ENCODE peak calls at places on chromosomes 5 and 9, in eight cellular contexts. One of them, this sample, is unnamed.

GRCh38 chr9:128011071-128011817 is 30.5 kb upstream of the EEIG1 start:
- DNase-seq in MM.1S: no peak
- DNase-seq in hepatocyte: no peak
- DNase-seq in H1: no peak
- DNase-seq in mammary epithelial cell: no peak
- DNase-seq in neural progenitor cell: no peak
- DNase-seq in endothelial cell of umbilical vein: peak; percentile 87
- DNase-seq in HCT116: no peak
- DNase-seq in this sample: no peak

GRCh38 chr9:111414406-111414805 is 69.8 kb downstream of the ECPAS start:
- DNase-seq in MM.1S: no peak
- DNase-seq in hepatocyte: no peak
- DNase-seq in H1: no peak
- DNase-seq in mammary epithelial cell: no peak
- DNase-seq in neural progenitor cell: no peak
- DNase-seq in endothelial cell of umbilical vein: no peak
- DNase-seq in HCT116: no peak
- DNase-seq in this sample: no peak

GRCh38 chr5:174837919-174838902 is 113.8 kb downstream of the MSX2 start:
- DNase-seq in MM.1S: no peak
- DNase-seq in hepatocyte: peak; percentile 29
- DNase-seq in H1: no peak
- DNase-seq in mammary epithelial cell: peak; percentile 7
- DNase-seq in neural progenitor cell: peak; percentile 60
- DNase-seq in endothelial cell of umbilical vein: no peak
- DNase-seq in HCT116: peak; percentile 16
- DNase-seq in this sample: no peak

GRCh38 chr9:133726401-133727276 is 11.5 kb downstream of the SARDH start:
- DNase-seq in MM.1S: no peak
- DNase-seq in hepatocyte: peak; percentile 80
- DNase-seq in H1: no peak
- DNase-seq in mammary epithelial cell: peak; percentile 24
- DNase-seq in neural progenitor cell: peak; percentile 75
- DNase-seq in endothelial cell of umbilical vein: peak; percentile 24
- DNase-seq in HCT116: peak; percentile 38
- DNase-seq in this sample: peak; percentile 59

GRCh38 chr5:76441890-76442673 is 39.0 kb downstream of the IQGAP2 start:
- DNase-seq in MM.1S: no peak
- DNase-seq in hepatocyte: no peak
- DNase-seq in H1: no peak
- DNase-seq in mammary epithelial cell: no peak
- DNase-seq in neural progenitor cell: no peak
- DNase-seq in endothelial cell of umbilical vein: no peak
- DNase-seq in HCT116: no peak
- DNase-seq in this sample: no peak

GRCh38 chr5:176373100-176373818 is 8.0 kb downstream of the ARL10 start:
- DNase-seq in MM.1S: no peak
- DNase-seq in hepatocyte: no peak
- DNase-seq in H1: no peak
- DNase-seq in mammary epithelial cell: no peak
- DNase-seq in neural progenitor cell: no peak
- DNase-seq in endothelial cell of umbilical vein: no peak
- DNase-seq in HCT116: no peak
- DNase-seq in this sample: no peak

GRCh38 chr5:127820910-127821553 is 117.8 kb downstream of the CCDC192 start:
- DNase-seq in MM.1S: no peak
- DNase-seq in hepatocyte: peak; percentile 56
- DNase-seq in H1: no peak
- DNase-seq in mammary epithelial cell: peak; percentile 64
- DNase-seq in neural progenitor cell: no peak
- DNase-seq in endothelial cell of umbilical vein: peak; percentile 20
- DNase-seq in HCT116: no peak
- DNase-seq in this sample: no peak

GRCh38 chr5:78638423-78638822 is 10.1 kb downstream of the LHFPL2 start:
- DNase-seq in MM.1S: no peak
- DNase-seq in hepatocyte: peak; percentile 86
- DNase-seq in H1: no peak
- DNase-seq in mammary epithelial cell: peak; percentile 98
- DNase-seq in neural progenitor cell: peak; percentile 45
- DNase-seq in endothelial cell of umbilical vein: peak; percentile 99
- DNase-seq in HCT116: no peak
- DNase-seq in this sample: no peak

GRCh38 chr5:71615809-71616208 is 28.7 kb downstream of the MCCC2 start:
- DNase-seq in MM.1S: no peak
- DNase-seq in hepatocyte: no peak
- DNase-seq in H1: no peak
- DNase-seq in mammary epithelial cell: no peak
- DNase-seq in neural progenitor cell: no peak
- DNase-seq in endothelial cell of umbilical vein: no peak
- DNase-seq in HCT116: no peak
- DNase-seq in this sample: no peak

GRCh38 chr9:86637515-86637914 is 283.3 kb upstream of the TUT7 start:
- DNase-seq in MM.1S: no peak
- DNase-seq in hepatocyte: peak; percentile 52
- DNase-seq in H1: peak; percentile 47
- DNase-seq in mammary epithelial cell: no peak
- DNase-seq in neural progenitor cell: peak; percentile 91
- DNase-seq in endothelial cell of umbilical vein: peak; percentile 6
- DNase-seq in HCT116: no peak
- DNase-seq in this sample: peak; percentile 46

GRCh38 chr5:54443264-54443663 is 12.2 kb upstream of the HSPB3 start:
- DNase-seq in MM.1S: peak; percentile 57
- DNase-seq in hepatocyte: no peak
- DNase-seq in H1: no peak
- DNase-seq in mammary epithelial cell: peak; percentile 2
- DNase-seq in neural progenitor cell: peak; percentile 51
- DNase-seq in endothelial cell of umbilical vein: peak; percentile 51
- DNase-seq in HCT116: peak; percentile 8
- DNase-seq in this sample: no peak

GRCh38 chr5:6358434-6358820 is 19.9 kb downstream of the MED10 start:
- DNase-seq in MM.1S: no peak
- DNase-seq in hepatocyte: no peak
- DNase-seq in H1: no peak
- DNase-seq in mammary epithelial cell: no peak
- DNase-seq in neural progenitor cell: peak; percentile 37
- DNase-seq in endothelial cell of umbilical vein: no peak
- DNase-seq in HCT116: no peak
- DNase-seq in this sample: no peak

GRCh38 chr5:134506054-134507039 is 19.1 kb upstream of the JADE2 start:
- DNase-seq in MM.1S: no peak
- DNase-seq in hepatocyte: peak; percentile 93
- DNase-seq in H1: no peak
- DNase-seq in mammary epithelial cell: peak; percentile 19
- DNase-seq in neural progenitor cell: peak; percentile 51
- DNase-seq in endothelial cell of umbilical vein: no peak
- DNase-seq in HCT116: peak; percentile 66
- DNase-seq in this sample: no peak

GRCh38 chr5:40681351-40682311 is 1.9 kb downstream of the PTGER4 start:
- DNase-seq in MM.1S: no peak
- DNase-seq in hepatocyte: peak; percentile 15
- DNase-seq in H1: no peak
- DNase-seq in mammary epithelial cell: no peak
- DNase-seq in neural progenitor cell: peak; percentile 63
- DNase-seq in endothelial cell of umbilical vein: peak; percentile 60
- DNase-seq in HCT116: no peak
- DNase-seq in this sample: peak; percentile 89

GRCh38 chr9:137245450-137246421 is 4.6 kb downstream of the TUBB4B start:
- DNase-seq in MM.1S: no peak
- DNase-seq in hepatocyte: peak; percentile 5
- DNase-seq in H1: no peak
- DNase-seq in mammary epithelial cell: no peak
- DNase-seq in neural progenitor cell: no peak
- DNase-seq in endothelial cell of umbilical vein: no peak
- DNase-seq in HCT116: no peak
- DNase-seq in this sample: no peak

GRCh38 chr9:131608469-131609115 is 63.3 kb downstream of the PRRT1B start:
- DNase-seq in MM.1S: no peak
- DNase-seq in hepatocyte: peak; percentile 84
- DNase-seq in H1: peak; percentile 63
- DNase-seq in mammary epithelial cell: peak; percentile 81
- DNase-seq in neural progenitor cell: peak; percentile 83
- DNase-seq in endothelial cell of umbilical vein: peak; percentile 85
- DNase-seq in HCT116: peak; percentile 39
- DNase-seq in this sample: no peak

GRCh38 chr9:89933578-89933977 is 328.8 kb downstream of the GADD45G start:
- DNase-seq in MM.1S: no peak
- DNase-seq in hepatocyte: no peak
- DNase-seq in H1: no peak
- DNase-seq in mammary epithelial cell: no peak
- DNase-seq in neural progenitor cell: no peak
- DNase-seq in endothelial cell of umbilical vein: no peak
- DNase-seq in HCT116: no peak
- DNase-seq in this sample: no peak

GRCh38 chr9:109118802-109119438 is 827 bp downstream of the TMEM245 start:
- DNase-seq in MM.1S: no peak
- DNase-seq in hepatocyte: peak; percentile 23
- DNase-seq in H1: no peak
- DNase-seq in mammary epithelial cell: no peak
- DNase-seq in neural progenitor cell: peak; percentile 67
- DNase-seq in endothelial cell of umbilical vein: peak; percentile 41
- DNase-seq in HCT116: no peak
- DNase-seq in this sample: peak; percentile 16

GRCh38 chr9:34097865-34098264 is 28.6 kb downstream of the DCAF12 start:
- DNase-seq in MM.1S: no peak
- DNase-seq in hepatocyte: no peak
- DNase-seq in H1: no peak
- DNase-seq in mammary epithelial cell: no peak
- DNase-seq in neural progenitor cell: no peak
- DNase-seq in endothelial cell of umbilical vein: no peak
- DNase-seq in HCT116: no peak
- DNase-seq in this sample: no peak
- H3K27me3 ChIP-seq in MM.1S: no peaks in the 10 kb centered on the region
- H3K27me3 ChIP-seq in hepatocyte: no peaks in the 10 kb centered on the region
- H3K27me3 ChIP-seq in H1: no peaks in the 10 kb centered on the region
- H3K27me3 ChIP-seq in mammary epithelial cell: no peaks in the 10 kb centered on the region
- H3K27me3 ChIP-seq in neural progenitor cell: no peaks in the 10 kb centered on the region
- H3K27me3 ChIP-seq in endothelial cell of umbilical vein: no peaks in the 10 kb centered on the region
- H3K27me3 ChIP-seq in HCT116: no peaks in the 10 kb centered on the region
- H3K27me3 ChIP-seq in this sample: no peaks in the 10 kb centered on the region

GRCh38 chr9:126677188-126678084 is 63.7 kb downstream of the LMX1B start:
- DNase-seq in MM.1S: no peak
- DNase-seq in hepatocyte: no peak
- DNase-seq in H1: no peak
- DNase-seq in mammary epithelial cell: no peak
- DNase-seq in neural progenitor cell: peak; percentile 36
- DNase-seq in endothelial cell of umbilical vein: no peak
- DNase-seq in HCT116: no peak
- DNase-seq in this sample: no peak
- TF ChIP-seq EZH2 in MM.1S: no peak
- TF ChIP-seq EZH2 in hepatocyte: peak; percentile 17
- TF ChIP-seq EZH2 in H1: no peak
- TF ChIP-seq EZH2 in mammary epithelial cell: no peak
- TF ChIP-seq EZH2 in neural progenitor cell: no peak
- TF ChIP-seq EZH2 in endothelial cell of umbilical vein: no peak
- TF ChIP-seq EZH2 in HCT116: no peak
- TF ChIP-seq EZH2 in this sample: no peak

GRCh38 chr5:68441309-68441708 is 225.8 kb downstream of the PIK3R1 start:
- DNase-seq in MM.1S: no peak
- DNase-seq in hepatocyte: no peak
- DNase-seq in H1: no peak
- DNase-seq in mammary epithelial cell: no peak
- DNase-seq in neural progenitor cell: no peak
- DNase-seq in endothelial cell of umbilical vein: no peak
- DNase-seq in HCT116: no peak
- DNase-seq in this sample: peak; percentile 67
- H3K4me3 ChIP-seq in MM.1S: no peak overlapping the region
- H3K4me3 ChIP-seq in hepatocyte: no peak overlapping the region
- H3K4me3 ChIP-seq in H1: no peak overlapping the region
- H3K4me3 ChIP-seq in mammary epithelial cell: no peak overlapping the region
- H3K4me3 ChIP-seq in neural progenitor cell: no peak overlapping the region
- H3K4me3 ChIP-seq in endothelial cell of umbilical vein: no peak overlapping the region
- H3K4me3 ChIP-seq in HCT116: no peak overlapping the region
- H3K4me3 ChIP-seq in this sample: no peak overlapping the region

GRCh38 chr5:170284231-170284630 is 13.3 kb downstream of the LCP2 start:
- DNase-seq in MM.1S: no peak
- DNase-seq in hepatocyte: no peak
- DNase-seq in H1: no peak
- DNase-seq in mammary epithelial cell: no peak
- DNase-seq in neural progenitor cell: no peak
- DNase-seq in endothelial cell of umbilical vein: no peak
- DNase-seq in HCT116: no peak
- DNase-seq in this sample: no peak

GRCh38 chr5:170289749-170290148 is 7.8 kb downstream of the LCP2 start:
- DNase-seq in MM.1S: no peak
- DNase-seq in hepatocyte: no peak
- DNase-seq in H1: no peak
- DNase-seq in mammary epithelial cell: no peak
- DNase-seq in neural progenitor cell: no peak
- DNase-seq in endothelial cell of umbilical vein: no peak
- DNase-seq in HCT116: no peak
- DNase-seq in this sample: no peak

GRCh38 chr5:170286532-170286931 is 11.0 kb downstream of the LCP2 start:
- DNase-seq in MM.1S: no peak
- DNase-seq in hepatocyte: no peak
- DNase-seq in H1: no peak
- DNase-seq in mammary epithelial cell: no peak
- DNase-seq in neural progenitor cell: no peak
- DNase-seq in endothelial cell of umbilical vein: no peak
- DNase-seq in HCT116: no peak
- DNase-seq in this sample: no peak

GRCh38 chr5:170291324-170291847 is 6.2 kb downstream of the LCP2 start:
- DNase-seq in MM.1S: no peak
- DNase-seq in hepatocyte: no peak
- DNase-seq in H1: no peak
- DNase-seq in mammary epithelial cell: no peak
- DNase-seq in neural progenitor cell: no peak
- DNase-seq in endothelial cell of umbilical vein: no peak
- DNase-seq in HCT116: no peak
- DNase-seq in this sample: no peak

GRCh38 chr5:170287532-170287931 is 10.0 kb downstream of the LCP2 start:
- DNase-seq in MM.1S: no peak
- DNase-seq in hepatocyte: no peak
- DNase-seq in H1: no peak
- DNase-seq in mammary epithelial cell: no peak
- DNase-seq in neural progenitor cell: no peak
- DNase-seq in endothelial cell of umbilical vein: no peak
- DNase-seq in HCT116: no peak
- DNase-seq in this sample: no peak
- H3K27me3 ChIP-seq in MM.1S: no peaks in the 10 kb centered on the region
- H3K27me3 ChIP-seq in hepatocyte: peaks cover 4% of the 10 kb centered on the region
- H3K27me3 ChIP-seq in H1: no peaks in the 10 kb centered on the region
- H3K27me3 ChIP-seq in mammary epithelial cell: peaks cover 2% of the 10 kb centered on the region
- H3K27me3 ChIP-seq in neural progenitor cell: no peaks in the 10 kb centered on the region
- H3K27me3 ChIP-seq in endothelial cell of umbilical vein: peaks cover 7% of the 10 kb centered on the region
- H3K27me3 ChIP-seq in HCT116: peaks cover 70% of the 10 kb centered on the region
- H3K27me3 ChIP-seq in this sample: no peaks in the 10 kb centered on the region

GRCh38 chr5:139903805-139904565 is 108.4 kb downstream of the PSD2 start:
- DNase-seq in MM.1S: no peak
- DNase-seq in hepatocyte: peak; percentile 61
- DNase-seq in H1: no peak
- DNase-seq in mammary epithelial cell: peak; percentile 14
- DNase-seq in neural progenitor cell: peak; percentile 84
- DNase-seq in endothelial cell of umbilical vein: no peak
- DNase-seq in HCT116: no peak
- DNase-seq in this sample: no peak
- TF ChIP-seq EZH2 in MM.1S: no peak
- TF ChIP-seq EZH2 in hepatocyte: peak; percentile 45
- TF ChIP-seq EZH2 in H1: peak; percentile 90
- TF ChIP-seq EZH2 in mammary epithelial cell: no peak
- TF ChIP-seq EZH2 in neural progenitor cell: peak; percentile 70
- TF ChIP-seq EZH2 in endothelial cell of umbilical vein: peak; percentile 99
- TF ChIP-seq EZH2 in HCT116: no peak
- TF ChIP-seq EZH2 in this sample: no peak

This sample was measured in DND-41.